ENCODE peak calls at places on chromosomes 3 and 15, in six cellular contexts. R, E, G, W, T and U are unnamed samples.

GRCh38 chr3:18847583-18848197 is 300.6 kb upstream of the KCNH8 start:
- DNase-seq in G (no peak), R (no peak), W (no peak), E (no peak), T (no peak), U (no peak)

GRCh38 chr3:68306571-68306970 is 625.8 kb downstream of the TAFA4 start:
- DNase-seq in R (no peak), T (no peak), G (no peak), E (no peak), W (no peak), U (peak)

GRCh38 chr3:42590989-42591756 is 513 bp downstream of the SS18L2 start:
- DNase-seq in R (no peak), W (peak), G (peak), E (peak), T (no peak), U (no peak)

GRCh38 chr3:9730747-9731205 is 759 bp upstream of the BRPF1 start:
- DNase-seq in T (no peak), E (no peak), G (no peak), R (no peak), W (no peak), U (no peak)

GRCh38 chr15:31360843-31361763 is 34.5 kb downstream of the KLF13 start:
- DNase-seq in R (peak), T (peak), G (no peak), W (peak), E (peak), U (no peak)

GRCh38 chr3:56624725-56625124 is 58.3 kb downstream of the TASOR start:
- DNase-seq in T (no peak), W (no peak), R (no peak), E (no peak), G (no peak), U (no peak)

GRCh38 chr15:39040861-39041260 is 476.2 kb upstream of the RASGRP1 start:
- DNase-seq in W (no peak), E (no peak), G (no peak), R (no peak), T (no peak), U (no peak)

GRCh38 chr15:95394186-95395067 is 936.1 kb upstream of the NR2F2 start:
- DNase-seq in R (no peak), T (no peak), G (peak), E (no peak), W (no peak), U (no peak)

GRCh38 chr15:58221591-58222241 is 83.5 kb downstream of the AQP9 start:
- DNase-seq in E (no peak), W (peak), R (peak), T (peak), G (peak), U (no peak)

GRCh38 chr15:88989578-88989977 is 76.4 kb upstream of the MFGE8 start:
- DNase-seq in G (no peak), T (no peak), E (no peak), W (no peak), R (no peak), U (no peak)

GRCh38 chr15:71252036-71252898 is 137.0 kb downstream of the THSD4 start:
- DNase-seq in E (no peak), G (peak), T (no peak), R (no peak), W (no peak), U (peak)

GRCh38 chr3:126995254-126995770 is 12.4 kb downstream of the PLXNA1 start:
- DNase-seq in G (no peak), E (no peak), T (no peak), W (no peak), R (no peak), U (peak)

GRCh38 chr3:118101891-118102290 is 932.8 kb downstream of the IGSF11 start:
- DNase-seq in W (no peak), E (no peak), T (no peak), R (no peak), G (no peak), U (no peak)

GRCh38 chr15:73240864-73241499 is 127.8 kb downstream of the HCN4 start:
- DNase-seq in E (peak), W (peak), R (peak), G (peak), T (no peak), U (no peak)

GRCh38 chr15:88729581-88729980 is 73.7 kb upstream of the ACAN start:
- DNase-seq in W (no peak), E (no peak), G (no peak), R (no peak), T (no peak), U (no peak)

GRCh38 chr3:67484085-67484484 is 170.3 kb downstream of the SUCLG2 start:
- DNase-seq in G (no peak), E (no peak), W (no peak), T (no peak), R (no peak), U (no peak)

GRCh38 chr3:42349765-42350594 is 60.4 kb downstream of the LYZL4 start:
- DNase-seq in R (no peak), G (no peak), E (no peak), W (no peak), T (no peak), U (no peak)

GRCh38 chr3:30894521-30895289 is at the start of gene GADL1:
- DNase-seq in R (peak), G (peak), T (peak), E (peak), W (peak), U (no peak)

GRCh38 chr3:172034786-172035685 is 4.3 kb upstream of the FNDC3B start:
- DNase-seq in T (no peak), R (no peak), W (peak), E (no peak), G (no peak), U (no peak)

GRCh38 chr15:89556413-89557262 is 18.6 kb upstream of the TICRR start:
- DNase-seq in R (no peak), E (no peak), W (peak), T (no peak), G (peak), U (peak)

DNA sequence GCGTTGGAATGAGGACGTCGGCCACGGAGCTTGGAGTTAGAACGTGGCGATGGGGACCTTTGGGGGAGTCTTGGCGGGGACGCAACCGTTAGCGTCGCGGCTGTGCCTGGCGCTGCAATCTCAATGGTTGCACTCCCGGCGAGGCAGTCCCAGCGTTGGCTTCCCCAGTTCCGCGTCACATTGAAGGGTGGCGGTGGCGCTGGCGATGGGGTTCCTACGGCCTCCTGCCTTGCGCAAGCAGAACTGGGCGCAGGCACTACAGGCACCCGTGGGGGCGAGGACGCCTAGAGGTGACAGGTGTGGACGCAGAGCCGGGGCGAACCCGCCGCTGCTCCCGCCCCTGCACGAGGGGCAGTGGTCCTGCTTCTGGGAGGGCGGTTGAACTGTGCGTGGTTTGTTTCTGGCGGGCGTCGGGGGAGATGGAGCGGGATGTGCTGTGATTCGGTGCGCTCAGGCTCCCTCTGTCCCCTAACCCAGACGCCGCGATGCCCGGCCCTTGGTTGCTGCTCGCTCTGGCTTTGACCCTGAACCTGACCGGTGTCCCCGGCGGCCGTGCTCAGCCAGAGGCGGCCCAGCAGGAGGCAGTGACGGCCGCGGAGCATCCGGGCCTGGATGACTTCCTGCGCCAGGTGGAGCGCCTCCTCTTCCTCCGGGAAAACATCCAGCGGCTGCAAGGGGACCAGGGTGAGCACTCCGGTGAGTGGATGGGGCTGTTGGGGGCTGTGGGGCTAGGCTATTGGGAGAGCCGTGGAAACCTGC is 991 bp downstream of the TRH start:
- DNase-seq in W (peak), G (no peak), T (peak), R (no peak), E (no peak), U (no peak)
- H3K4me3 ChIP-seq in W (no peak), G (no peak), T (peak), R (peak), E (no peak), U (no peak)

GRCh38 chr3:194575484-194576210 is 57.6 kb downstream of the TMEM44 start:
- DNase-seq in R (no peak), T (no peak), G (no peak), W (peak), E (no peak), U (no peak)

GRCh38 chr3:194574639-194575483 is 58.4 kb downstream of the TMEM44 start:
- DNase-seq in R (no peak), W (no peak), T (no peak), E (no peak), G (no peak), U (no peak)

GRCh38 chr3:194572131-194572789 is 61.0 kb downstream of the TMEM44 start:
- DNase-seq in W (no peak), E (peak), G (peak), T (no peak), R (no peak), U (no peak)

GRCh38 chr3:194572944-194573491 is 60.2 kb downstream of the TMEM44 start:
- DNase-seq in W (no peak), T (no peak), R (no peak), E (no peak), G (no peak), U (no peak)

DNA sequence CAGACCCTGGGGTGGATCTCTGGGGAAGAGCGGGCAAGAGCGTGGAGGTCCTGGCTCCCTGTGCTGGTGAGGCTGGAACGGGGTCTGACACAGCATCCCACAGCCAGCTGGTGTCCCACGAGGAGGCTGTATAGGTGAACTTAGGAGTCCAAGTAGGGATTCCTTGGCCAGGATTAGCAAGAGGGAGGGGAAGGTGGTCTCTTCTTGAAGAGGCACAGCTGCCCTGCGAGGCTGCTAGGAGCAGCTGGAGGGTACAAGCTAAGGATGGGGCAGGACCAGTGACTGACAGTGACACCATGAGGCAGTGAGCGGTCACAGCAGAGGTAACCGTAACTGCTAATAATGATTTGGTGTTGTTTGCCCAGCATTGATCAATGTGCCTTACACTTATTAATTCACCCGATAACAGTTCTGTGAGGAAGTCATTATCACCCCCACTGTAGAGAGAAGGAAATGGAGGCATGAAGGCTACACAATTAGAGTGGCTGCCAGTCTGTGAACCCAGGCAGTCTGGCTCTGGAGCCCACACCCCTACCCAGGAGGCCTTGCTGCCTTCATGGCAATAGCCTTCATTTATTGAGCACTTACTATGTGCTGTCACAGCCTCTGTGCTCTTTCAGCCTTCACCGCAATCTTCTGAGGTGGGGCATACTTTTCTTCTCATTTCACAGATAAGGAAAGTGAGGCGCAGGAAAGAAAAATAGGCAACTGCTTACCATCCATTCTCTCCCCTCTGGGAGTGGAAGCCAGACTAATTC is 59.4 kb downstream of the TMEM44 start:
- DNase-seq in G (peak), W (peak), R (peak), T (no peak), E (no peak), U (no peak)
- TF ChIP-seq CTCF in G (peak), W (peak), R (no peak), T (peak), E (no peak), U (peak)

DNA sequence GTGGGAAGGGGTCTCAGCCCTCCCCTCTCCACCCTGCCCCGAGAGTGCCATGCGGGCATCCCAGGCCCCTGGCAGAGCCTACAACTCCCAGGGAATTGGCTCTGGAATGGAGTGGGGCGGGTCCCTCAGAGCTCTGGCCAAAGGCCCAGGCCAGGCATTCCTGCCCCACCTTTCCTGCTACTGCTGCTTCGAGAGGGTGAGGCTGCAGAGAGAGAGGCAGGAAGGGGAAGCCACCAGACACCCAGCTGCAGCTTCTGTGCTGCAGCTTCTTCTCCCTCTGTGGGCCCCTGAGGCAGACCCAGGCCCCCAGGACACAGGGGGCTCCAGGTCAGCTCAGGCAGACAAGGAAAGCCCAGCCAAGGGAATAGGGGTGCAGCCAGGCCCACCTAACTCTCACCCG is 2.7 kb downstream of the ALS2CL start:
- DNase-seq in E (peak), W (no peak), T (peak), G (no peak), R (peak), U (no peak)
- H3K4me3 ChIP-seq in E (no peak), W (no peak), T (peak), G (no peak), R (no peak), U (no peak)

GRCh38 chr3:71101014-71101413 is 482.5 kb downstream of the FOXP1 start:
- DNase-seq in G (peak), E (no peak), R (no peak), T (no peak), W (no peak), U (no peak)

GRCh38 chr3:71097557-71097956 is 486.0 kb downstream of the FOXP1 start:
- DNase-seq in W (no peak), E (no peak), G (no peak), T (no peak), R (no peak), U (no peak)

GRCh38 chr3:71101581-71101980 is 481.9 kb downstream of the FOXP1 start:
- DNase-seq in E (no peak), W (no peak), T (no peak), R (no peak), G (peak), U (no peak)

GRCh38 chr3:71102111-71103039 is 481.2 kb downstream of the FOXP1 start:
- DNase-seq in R (no peak), T (no peak), G (peak), W (no peak), E (no peak), U (peak)

DNA sequence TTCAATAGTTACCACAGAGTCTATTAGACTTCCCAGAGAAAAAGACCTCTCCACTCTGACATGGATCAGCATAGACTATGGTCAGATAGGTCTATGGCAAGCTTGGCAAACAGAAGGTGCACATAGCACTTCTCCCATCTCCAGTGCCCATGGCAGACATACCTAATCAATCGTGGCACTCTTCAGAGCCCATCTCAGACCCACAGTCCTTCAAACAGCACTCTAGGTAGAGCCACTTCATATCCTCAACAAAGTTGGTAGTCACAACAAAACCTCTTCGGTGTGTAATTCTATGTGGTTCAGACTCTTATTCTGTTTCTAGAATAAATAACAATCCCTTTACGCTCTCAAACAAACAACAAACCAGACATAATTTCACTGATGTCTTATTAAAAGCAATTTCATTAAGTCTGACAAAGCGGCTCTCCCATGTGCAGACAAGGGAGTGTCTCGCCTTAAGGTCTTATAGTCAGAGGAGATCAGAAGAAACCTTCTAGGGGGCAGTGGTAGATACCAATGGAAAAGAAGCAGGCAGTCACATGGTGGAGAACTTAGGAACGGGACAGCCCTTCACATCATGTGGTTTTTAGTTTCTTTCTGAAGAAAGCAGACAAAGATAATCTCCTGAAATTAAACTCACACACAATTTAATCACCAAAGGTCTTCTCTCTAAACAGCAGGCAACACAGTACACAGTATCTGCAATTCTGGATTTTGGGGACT is 483.4 kb downstream of the FOXP1 start:
- DNase-seq in E (no peak), W (no peak), T (no peak), R (no peak), G (no peak), U (no peak)
- TF ChIP-seq CTCF in E (no peak), W (no peak), T (no peak), R (no peak), G (no peak), U (no peak)

GRCh38 chr3:5197470-5198312 is 10.2 kb downstream of the EDEM1 start:
- DNase-seq in E (no peak), G (no peak), R (no peak), W (peak), T (no peak), U (no peak)
- H3K4me3 ChIP-seq in E (no peak), G (no peak), R (no peak), W (no peak), T (no peak), U (no peak)